ENCODE peak calls at places on chromosomes 2 and 18, in seven cellular contexts. B, K, Z, Q, T, W and R are unnamed samples.

GRCh38 chr2:209391776-209392401 is 32.0 kb upstream of the MAP2 start:
- DNase-seq in Q (no peak), T (no peak), Z (no peak), W (no peak), B (no peak), K (no peak), R (no peak)

GRCh38 chr18:65415167-65415566 is 335.6 kb upstream of the CDH7 start:
- DNase-seq in Z (no peak), Q (no peak), T (no peak), K (no peak), B (peak; percentile 45), W (no peak), R (no peak)

GRCh38 chr18:23095463-23095862 is 39.8 kb upstream of the CABLES1 start:
- DNase-seq in T (no peak), K (no peak), Z (no peak), W (no peak), B (no peak), Q (no peak), R (no peak)

GRCh38 chr2:222707689-222708273 is 36.3 kb downstream of the MOGAT1 start:
- DNase-seq in Z (no peak), Q (no peak), T (no peak), K (no peak), B (no peak), W (no peak), R (no peak)

GRCh38 chr2:16608661-16609643 is 56.7 kb downstream of the CYRIA start:
- DNase-seq in Q (peak; percentile 84), K (peak; percentile 81), Z (peak; percentile 81), W (peak; percentile 93), B (peak; percentile 98), T (peak; percentile 86), R (peak; percentile 86)

GRCh38 chr2:120509213-120509815 is 163.4 kb downstream of the INHBB start:
- DNase-seq in W (no peak), Q (no peak), Z (no peak), K (no peak), T (no peak), B (no peak), R (no peak)

GRCh38 chr18:3192752-3193151 is 27.0 kb downstream of the MYOM1 start:
- DNase-seq in Q (no peak), T (no peak), B (no peak), Z (no peak), K (no peak), W (no peak), R (no peak)

GRCh38 chr2:101883860-101884259 is 107.9 kb upstream of the IL1R2 start:
- DNase-seq in T (no peak), K (no peak), Q (no peak), B (no peak), Z (no peak), W (no peak), R (no peak)

GRCh38 chr2:119225084-119225864 is 1.6 kb downstream of the STEAP3 start:
- DNase-seq in Q (no peak), Z (no peak), B (peak; percentile 61), T (no peak), K (no peak), W (no peak), R (no peak)

GRCh38 chr2:27721335-27721734 is 50.2 kb upstream of the MRPL33 start:
- DNase-seq in K (no peak), Z (no peak), B (peak; percentile 75), W (no peak), Q (peak; percentile 41), T (no peak), R (no peak)

GRCh38 chr2:161414385-161415040 is 1.6 kb upstream of the TBR1 start:
- DNase-seq in W (no peak), K (no peak), T (peak; percentile 27), Q (peak; percentile 25), Z (peak; percentile 29), B (peak; percentile 89), R (no peak)

GRCh38 chr18:9082763-9083510 is 19.6 kb upstream of the NDUFV2 start:
- DNase-seq in Q (no peak), Z (no peak), T (no peak), W (no peak), B (no peak), K (no peak), R (no peak)

GRCh38 chr18:60506682-60507081 is 134.1 kb upstream of the MC4R start:
- DNase-seq in K (no peak), Z (no peak), W (no peak), Q (no peak), T (no peak), B (no peak), R (no peak)

GRCh38 chr18:57498857-57499256 is 63.7 kb downstream of the ONECUT2 start:
- DNase-seq in W (no peak), T (no peak), Q (no peak), Z (no peak), K (no peak), B (no peak), R (no peak)

GRCh38 chr2:226756131-226756530 is 43.5 kb downstream of the IRS1 start:
- DNase-seq in B (no peak), W (no peak), T (no peak), Q (no peak), K (no peak), Z (no peak), R (no peak)

GRCh38 chr2:242011991-242012764 is 142.6 kb downstream of the RTP5 start:
- DNase-seq in B (no peak), Q (no peak), W (peak; percentile 50), Z (no peak), T (no peak), K (no peak), R (no peak)

GRCh38 chr2:128371248-128371630 is 52.6 kb upstream of the HS6ST1 start:
- DNase-seq in T (no peak), B (no peak), Z (no peak), W (no peak), Q (no peak), K (no peak), R (no peak)

GRCh38 chr2:43269706-43270105 is 43.3 kb upstream of the ZFP36L2 start:
- DNase-seq in K (peak; percentile 20), Q (peak; percentile 86), W (peak; percentile 93), B (no peak), T (peak; percentile 59), Z (peak; percentile 78), R (no peak)

DNA sequence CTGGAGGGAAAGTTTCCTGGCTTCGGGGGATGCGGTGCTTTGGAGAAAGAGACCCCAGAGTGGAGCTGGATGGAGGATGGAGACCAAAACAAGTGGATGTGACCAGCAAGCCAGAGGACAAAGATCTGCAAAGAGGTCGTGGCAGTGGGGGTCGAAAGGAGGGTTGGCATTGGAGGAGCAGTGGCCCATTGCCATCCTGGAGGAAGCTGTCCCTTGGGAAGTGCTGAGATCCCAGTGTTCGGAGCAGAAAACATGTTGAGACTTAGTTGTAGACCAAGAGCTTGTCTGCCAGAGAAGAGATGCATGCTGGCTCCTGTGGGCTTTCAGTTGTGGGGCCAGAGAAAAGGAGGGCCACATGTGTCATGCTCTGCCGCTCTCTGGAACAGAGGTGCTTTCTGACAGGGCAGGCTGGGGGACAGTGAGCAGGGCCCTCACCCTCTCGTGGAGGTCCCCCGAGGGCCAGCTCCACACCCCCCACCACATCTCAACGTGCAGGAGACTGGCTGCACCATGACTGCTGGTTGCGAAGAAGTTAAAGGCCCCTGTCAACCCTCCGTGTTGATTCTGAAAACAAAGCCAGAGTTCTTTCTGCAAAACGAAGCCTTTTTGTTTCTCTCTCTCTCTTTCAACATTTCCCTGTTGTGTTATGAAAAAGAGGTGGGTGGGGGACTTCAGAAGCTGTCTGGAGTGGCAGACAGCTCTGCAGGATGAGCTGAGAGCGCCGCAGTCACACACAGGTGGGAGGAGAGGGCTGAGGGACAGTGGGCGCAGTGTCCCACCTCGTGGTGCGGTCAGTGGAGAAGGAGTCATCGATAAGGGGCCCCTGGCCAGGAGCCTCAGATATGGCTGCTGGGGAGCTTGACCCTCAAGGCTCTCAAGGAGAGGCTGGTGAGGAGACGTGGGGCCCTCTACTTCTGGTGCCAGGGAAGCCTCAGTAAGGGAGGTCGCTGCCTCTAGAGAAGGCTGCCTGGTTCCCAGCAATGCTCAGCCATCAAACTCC is 77.6 kb upstream of the BCL2L11 start:
- DNase-seq in T (no peak), B (peak; percentile 28), Q (no peak), Z (no peak), W (peak; percentile 50), K (no peak), R (no peak)
- H3K27me3 ChIP-seq in T (no peaks in the 10 kb centered on the region), B (no peaks in the 10 kb centered on the region), Q (no peaks in the 10 kb centered on the region), Z (no peaks in the 10 kb centered on the region), W (no peaks in the 10 kb centered on the region), K (no peaks in the 10 kb centered on the region), R (no peaks in the 10 kb centered on the region)

DNA sequence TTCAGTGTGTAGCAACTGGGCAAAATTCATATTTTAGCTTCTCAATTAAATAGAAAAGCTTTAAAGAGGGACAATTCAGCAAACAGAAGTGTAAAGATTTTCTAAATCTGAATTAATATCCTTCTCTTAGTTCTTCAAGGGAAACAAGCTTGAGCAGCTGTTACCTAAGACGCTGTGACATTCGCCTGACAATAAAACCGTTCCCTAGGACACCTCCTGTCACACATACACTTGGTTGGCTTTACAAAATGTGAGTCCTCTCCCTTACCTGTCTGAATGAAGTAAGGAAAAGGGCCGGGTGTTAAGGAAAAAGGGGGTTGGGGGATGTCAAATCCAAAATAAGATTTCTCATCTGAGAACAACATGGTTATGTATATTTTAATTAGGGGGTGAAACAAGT is 2.1 kb downstream of the SERTAD2 start:
- DNase-seq in Z (no peak), B (no peak), Q (no peak), T (no peak), K (no peak), W (no peak), R (no peak)
- H3K4me1 ChIP-seq in Z (peaks cover 55% of the 10 kb centered on the region), B (peaks cover 23% of the 10 kb centered on the region), Q (no peaks in the 10 kb centered on the region), T (peaks cover 8% of the 10 kb centered on the region), K (no peaks in the 10 kb centered on the region), W (no peaks in the 10 kb centered on the region), R (peaks cover 60% of the 10 kb centered on the region)

GRCh38 chr2:189273734-189274133 is 94.2 kb upstream of the COL5A2 start:
- DNase-seq in T (no peak), B (no peak), K (no peak), Z (no peak), Q (no peak), W (no peak), R (no peak)

GRCh38 chr2:189267491-189267890 is 87.9 kb upstream of the COL5A2 start:
- DNase-seq in K (no peak), Z (no peak), T (no peak), B (no peak), Q (no peak), W (no peak), R (no peak)

GRCh38 chr2:189265696-189266320 is 86.2 kb upstream of the COL5A2 start:
- DNase-seq in T (no peak), W (no peak), Q (no peak), K (no peak), Z (no peak), B (no peak), R (no peak)

GRCh38 chr2:189268763-189269162 is 89.2 kb upstream of the COL5A2 start:
- DNase-seq in K (no peak), Q (no peak), T (no peak), B (no peak), W (no peak), Z (no peak), R (no peak)

GRCh38 chr2:189267925-189268579 is 88.5 kb upstream of the COL5A2 start:
- DNase-seq in W (no peak), Q (no peak), K (no peak), T (no peak), Z (no peak), B (no peak), R (no peak)
- H3K27ac ChIP-seq in W (no peak overlapping the region), Q (no peak overlapping the region), K (no peak overlapping the region), T (no peak overlapping the region), Z (no peak overlapping the region), B (no peak overlapping the region), R (no peak overlapping the region)

DNA sequence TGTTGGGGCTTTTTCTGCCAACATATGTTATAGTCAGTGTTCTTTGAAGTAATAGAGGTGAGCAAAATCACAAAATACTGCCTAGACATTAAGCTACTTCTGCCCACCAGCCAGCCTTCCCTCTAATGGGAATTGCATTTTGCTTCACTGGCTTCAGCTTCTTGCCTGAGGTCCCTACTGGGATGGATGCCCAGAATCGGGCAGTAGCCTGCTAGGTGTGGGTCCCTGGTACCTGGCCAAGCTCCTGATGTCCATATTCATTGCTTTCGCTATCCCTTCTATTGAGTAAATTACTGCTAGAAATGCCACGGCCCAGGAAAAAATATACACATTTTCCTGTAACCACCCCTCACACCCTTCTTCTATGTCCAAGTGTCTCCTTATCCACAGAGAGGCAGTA is 27.0 kb downstream of the CRYGD start:
- DNase-seq in T (no peak), Z (no peak), W (no peak), B (no peak), Q (no peak), K (no peak), R (no peak)
- H3K27me3 ChIP-seq in T (peaks cover 7% of the 10 kb centered on the region), Z (no peaks in the 10 kb centered on the region), W (no peaks in the 10 kb centered on the region), B (no peaks in the 10 kb centered on the region), Q (no peaks in the 10 kb centered on the region), K (no peaks in the 10 kb centered on the region), R (no peaks in the 10 kb centered on the region)